ENCODE peak calls at places on chromosomes 12 and 14, in eight cellular contexts. F is left lung, B is neural crest cell, X is colonic mucosa, A is GM10248, Y is vagina, U is tibial artery, D is fibroblast of mammary gland. I is an unnamed sample.

GRCh38 chr12:80580254-80580653 is 127.2 kb upstream of the MYF6 start:
- DNase-seq in F (no peak), B (no peak), X (no peak), A (no peak), Y (no peak), U (no peak), D (peak), I (no peak)

GRCh38 chr14:50070840-50071548 is 45.4 kb downstream of the VCPKMT start:
- DNase-seq in F (no peak), B (no peak), X (no peak), A (no peak), Y (no peak), U (no peak), D (no peak), I (no peak)

GRCh38 chr12:112430929-112431328 is 12.2 kb downstream of the PTPN11 start:
- DNase-seq in F (no peak), B (no peak), X (no peak), A (no peak), Y (no peak), U (no peak), D (no peak), I (no peak)

GRCh38 chr14:60773558-60773957 is 39.0 kb downstream of the MNAT1 start:
- DNase-seq in F (no peak), B (no peak), X (no peak), A (no peak), Y (no peak), U (no peak), D (no peak), I (no peak)

GRCh38 chr14:28766505-28767238 is at the start of gene FOXG1:
- DNase-seq in F (no peak), B (no peak), X (no peak), A (no peak), Y (no peak), U (no peak), D (peak), I (no peak)

GRCh38 chr12:7113389-7113871 is 4.4 kb upstream of the C1RL start:
- DNase-seq in F (no peak), B (peak), X (no peak), A (peak), Y (no peak), U (peak), D (peak), I (no peak)

GRCh38 chr14:91415794-91416743 is 1.6 kb downstream of the CCDC88C start:
- DNase-seq in F (no peak), B (no peak), X (peak), A (peak), Y (no peak), U (no peak), D (no peak), I (no peak)

GRCh38 chr14:58239259-58240210 is 5.1 kb upstream of the PSMA3 start:
- DNase-seq in F (peak), B (peak), X (peak), A (no peak), Y (no peak), U (peak), D (peak), I (peak)

DNA sequence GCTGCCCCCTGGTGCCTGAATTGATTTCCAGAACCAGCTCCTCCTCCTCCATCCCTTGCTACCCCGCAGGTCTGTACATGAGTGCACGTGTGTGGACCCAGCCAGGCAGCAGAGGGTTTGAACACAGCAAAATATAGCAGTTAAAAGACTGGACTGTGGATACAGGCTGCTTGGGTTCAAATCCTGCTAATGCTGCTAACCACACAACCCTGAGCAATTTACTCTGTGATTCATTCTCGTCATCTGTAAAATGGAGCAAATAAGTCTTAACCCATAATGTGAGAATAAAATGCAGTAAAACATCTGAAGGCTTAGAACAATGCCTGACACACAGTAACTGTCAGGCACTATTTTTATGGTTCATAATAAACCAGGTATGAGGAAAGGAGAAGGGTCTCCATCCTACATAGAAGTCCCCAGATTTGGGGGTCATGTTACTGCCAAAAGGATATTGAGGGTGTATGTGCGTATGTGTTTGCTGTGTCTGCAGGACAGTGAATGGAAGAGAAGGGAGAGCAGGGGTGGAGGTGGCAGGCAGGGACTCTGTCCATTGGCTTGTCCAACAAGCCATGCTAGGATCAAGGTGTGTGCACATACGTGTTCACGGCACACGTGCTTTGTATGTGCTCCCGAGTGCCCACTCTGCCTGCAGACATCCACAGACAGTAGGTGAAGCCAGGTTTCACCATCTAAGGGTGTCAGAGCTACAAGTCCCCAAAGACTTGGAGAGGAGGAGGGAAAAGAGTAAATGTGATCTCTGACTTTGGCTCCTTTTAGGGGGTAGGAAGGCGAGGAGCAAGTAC is 1.5 kb upstream of the STAT6 start:
- DNase-seq in F (no peak), B (no peak), X (peak), A (no peak), Y (no peak), U (no peak), D (no peak), I (no peak)
- TF ChIP-seq CTCF in F (peak), B (peak), X (peak), A (peak), Y (no peak), U (no peak), D (no peak), I (peak)

GRCh38 chr14:100904307-100905019 is 941 bp upstream of the RTL1 start:
- DNase-seq in F (no peak), B (peak), X (peak), A (no peak), Y (no peak), U (no peak), D (no peak), I (peak)
- TF ChIP-seq CTCF in F (no peak), B (peak), X (no peak), A (no peak), Y (no peak), U (no peak), D (peak), I (peak)

DNA sequence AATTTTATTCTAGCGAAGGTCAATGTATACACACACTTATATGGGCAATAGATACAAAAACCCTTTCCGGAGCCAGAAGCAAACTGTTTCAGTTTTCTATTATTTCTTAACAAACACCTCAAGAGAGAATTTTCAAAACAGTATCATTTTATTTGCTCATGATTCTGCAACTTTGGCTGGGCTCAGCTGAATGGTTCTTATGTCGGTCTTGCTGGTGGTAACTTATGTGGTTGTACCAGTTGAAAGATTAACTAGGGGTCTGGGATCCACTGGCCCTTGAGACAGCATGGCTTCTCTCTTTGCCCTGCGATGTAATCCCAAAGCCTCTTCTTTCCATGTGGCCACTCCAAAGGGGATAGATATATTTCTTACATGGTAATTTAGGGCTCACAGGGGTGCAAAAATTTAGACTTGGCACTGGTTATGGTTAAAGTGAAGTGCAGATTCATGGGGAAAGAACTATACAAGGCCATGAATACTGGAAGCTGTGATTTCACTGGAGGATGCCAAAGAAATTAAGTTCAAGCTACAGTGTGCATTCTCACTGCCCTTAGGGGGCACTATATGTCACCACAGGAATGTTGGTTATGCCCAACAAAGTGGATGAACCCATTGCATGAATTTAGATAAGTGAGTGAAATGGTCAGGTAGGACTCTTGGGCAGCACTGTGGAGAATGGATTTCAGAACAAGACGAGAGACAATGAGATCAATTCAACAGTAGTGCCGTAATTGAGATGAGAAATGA is 94.3 kb upstream of the NAV3 start:
- DNase-seq in F (no peak), B (no peak), X (no peak), A (no peak), Y (no peak), U (no peak), D (no peak), I (no peak)
- TF ChIP-seq CTCF in F (no peak), B (no peak), X (no peak), A (peak), Y (no peak), U (no peak), D (no peak), I (no peak)

DNA sequence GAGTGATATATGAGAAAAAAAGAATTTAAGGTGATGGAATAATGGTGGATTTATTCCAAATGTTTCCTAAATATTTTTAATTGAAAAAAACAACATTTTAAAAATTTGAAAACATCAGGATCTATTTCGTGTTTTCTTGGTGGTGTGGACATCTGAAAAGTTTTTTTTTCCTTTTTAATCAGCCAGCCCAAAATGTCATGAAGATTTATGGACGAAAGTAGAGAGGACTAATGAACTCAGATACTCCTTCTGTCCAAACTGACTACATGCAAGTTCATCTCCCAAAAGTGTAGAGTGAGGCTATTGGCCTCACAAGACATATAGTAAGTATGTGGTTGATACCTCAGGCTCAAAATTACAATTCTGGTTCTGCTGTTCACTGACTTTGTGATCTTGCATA is 2.5 kb upstream of the OR10P1 start:
- DNase-seq in F (no peak), B (no peak), X (no peak), A (no peak), Y (no peak), U (no peak), D (no peak), I (no peak)
- TF ChIP-seq CTCF in F (no peak), B (no peak), X (no peak), A (no peak), Y (no peak), U (no peak), D (no peak), I (no peak)

GRCh38 chr12:62817556-62818271 is 117.2 kb downstream of the PPM1H start:
- DNase-seq in F (no peak), B (no peak), X (no peak), A (no peak), Y (no peak), U (no peak), D (peak), I (no peak)

GRCh38 chr12:62808166-62808879 is 126.6 kb downstream of the PPM1H start:
- DNase-seq in F (no peak), B (no peak), X (no peak), A (peak), Y (no peak), U (no peak), D (no peak), I (no peak)

GRCh38 chr12:62816624-62817023 is 118.3 kb downstream of the PPM1H start:
- DNase-seq in F (no peak), B (no peak), X (no peak), A (no peak), Y (no peak), U (no peak), D (no peak), I (no peak)

GRCh38 chr12:62814243-62814642 is 120.7 kb downstream of the PPM1H start:
- DNase-seq in F (no peak), B (no peak), X (no peak), A (no peak), Y (no peak), U (no peak), D (no peak), I (no peak)

GRCh38 chr12:62813031-62813829 is 121.7 kb downstream of the PPM1H start:
- DNase-seq in F (peak), B (peak), X (peak), A (peak), Y (no peak), U (peak), D (peak), I (no peak)
- TF ChIP-seq CTCF in F (peak), B (peak), X (peak), A (peak), Y (peak), U (peak), D (peak), I (peak)

DNA sequence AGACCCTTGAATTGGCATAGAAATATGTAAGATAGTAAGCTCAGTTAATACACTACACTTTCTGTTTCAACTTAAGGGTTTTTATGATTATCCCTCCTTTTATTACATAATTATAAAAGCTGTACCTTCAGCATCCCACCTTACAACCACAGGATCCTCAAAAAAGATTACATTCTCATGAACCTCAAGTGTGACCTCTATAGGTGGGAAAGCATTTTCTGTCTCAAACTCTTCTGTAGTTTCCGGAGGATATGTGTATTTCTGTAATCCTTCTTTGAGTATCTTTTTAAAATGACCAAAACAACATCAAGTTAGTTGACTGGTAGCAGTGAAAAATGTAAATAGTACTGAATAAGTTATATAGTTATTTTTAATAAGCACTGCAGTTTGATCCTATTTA is 75.9 kb downstream of the DNAI7 start:
- DNase-seq in F (no peak), B (no peak), X (no peak), A (peak), Y (no peak), U (no peak), D (no peak), I (no peak)
- TF ChIP-seq CTCF in F (no peak), B (peak), X (no peak), A (peak), Y (no peak), U (no peak), D (peak), I (peak)

I was measured in progenitor cell of endocrine pancreas.